ENCODE peak calls at places on chromosomes 12 and 14, in four cellular contexts. B, Y, L and X are unnamed samples.
A peak's percentile ranks its signal among the peaks of the same experiment; 100 is the strongest.

GRCh38 chr12:91766454-91766853 is 379.2 kb downstream of the BTG1 start:
- DNase-seq in Y (no peak), B (no peak), L (no peak), X (no peak)

GRCh38 chr14:64671591-64671990 is 32.6 kb upstream of the PLEKHG3 start:
- DNase-seq in B (peak; percentile 73), L (no peak), Y (peak; percentile 65), X (peak; percentile 52)

GRCh38 chr14:30283822-30284446 is 275.0 kb upstream of the G2E3 start:
- DNase-seq in L (no peak), Y (no peak), B (peak; percentile 58), X (peak; percentile 16)

GRCh38 chr12:481422-481821 is 21.7 kb downstream of the B4GALNT3 start:
- DNase-seq in L (peak; percentile 85), Y (no peak), B (no peak), X (no peak)

GRCh38 chr12:219891-220352 is 6.0 kb upstream of the SLC6A12 start:
- DNase-seq in B (peak; percentile 50), Y (peak; percentile 58), L (peak; percentile 52), X (peak; percentile 71)

GRCh38 chr12:130198026-130198662 is 35.9 kb downstream of the FZD10 start:
- DNase-seq in L (no peak), Y (no peak), B (no peak), X (no peak)

GRCh38 chr12:16788888-16789790 is 183.2 kb upstream of the LMO3 start:
- DNase-seq in B (no peak), L (no peak), Y (no peak), X (no peak)

GRCh38 chr12:12534975-12535374 is 27.7 kb downstream of the DUSP16 start:
- DNase-seq in L (no peak), B (no peak), Y (no peak), X (no peak)

GRCh38 chr14:63032056-63032455 is 13.2 kb downstream of the KCNH5 start:
- DNase-seq in Y (no peak), B (no peak), L (no peak), X (no peak)

GRCh38 chr12:78530065-78530765 is 334.4 kb upstream of the SYT1 start:
- DNase-seq in Y (no peak), L (no peak), B (peak; percentile 78), X (no peak)

GRCh38 chr14:54138024-54138353 is 181.4 kb upstream of the BMP4 start:
- DNase-seq in B (no peak), Y (no peak), L (no peak), X (no peak)

GRCh38 chr12:116039081-116039480 is 238.4 kb downstream of the MED13L start:
- DNase-seq in L (no peak), Y (no peak), B (peak; percentile 20), X (no peak)

GRCh38 chr14:40656301-40656700 is 950.4 kb upstream of the LRFN5 start:
- DNase-seq in B (peak; percentile 32), L (no peak), Y (no peak), X (no peak)

GRCh38 chr14:50025776-50026175 is 90.6 kb downstream of the VCPKMT start:
- DNase-seq in B (peak; percentile 18), Y (no peak), L (no peak), X (no peak)

GRCh38 chr12:124938606-124939427 is 24.4 kb upstream of the UBC start:
- DNase-seq in L (peak; percentile 59), Y (no peak), B (peak; percentile 84), X (no peak)

GRCh38 chr12:3200032-3200617 is 122.9 kb downstream of the TSPAN9 start:
- DNase-seq in L (peak; percentile 56), Y (no peak), B (no peak), X (no peak)

GRCh38 chr12:52225752-52226151 is 7.3 kb upstream of the KRT7 start:
- DNase-seq in B (no peak), L (no peak), Y (no peak), X (no peak)

GRCh38 chr12:98799822-98800221 is 154.7 kb downstream of the APAF1 start:
- DNase-seq in B (no peak), Y (no peak), L (no peak), X (no peak)

GRCh38 chr14:54564799-54565235 is 2.1 kb upstream of the SAMD4A start:
- DNase-seq in Y (no peak), B (peak; percentile 68), L (no peak), X (no peak)